ENCODE peak calls at places on chromosomes 5 and 9, in nine cellular contexts. One of them, this sample, is unnamed.
A peak's percentile ranks its signal among the peaks of the same experiment; 100 is the strongest.

GRCh38 chr5:139696894-139697658 is 48.9 kb downstream of the CXXC5 start:
- DNase-seq in keratinocyte: peak; percentile 13
- DNase-seq in pancreas: peak; percentile 91
- DNase-seq in IMR-90: peak; percentile 91
- DNase-seq in ovary: peak; percentile 87
- DNase-seq in cardiac muscle cell: peak; percentile 87
- DNase-seq in choroid plexus epithelial cell: peak; percentile 90
- DNase-seq in GM12865: no peak
- DNase-seq in body of pancreas: peak; percentile 92
- DNase-seq in this sample: peak; percentile 71

GRCh38 chr5:133944263-133945230 is 23.9 kb downstream of the C5orf15 start:
- DNase-seq in IMR-90: peak; percentile 44
- DNase-seq in GM12865: peak; percentile 75
- DNase-seq in body of pancreas: peak; percentile 76
- DNase-seq in keratinocyte: no peak
- DNase-seq in pancreas: peak; percentile 62
- DNase-seq in cardiac muscle cell: peak; percentile 67
- DNase-seq in ovary: no peak
- DNase-seq in choroid plexus epithelial cell: peak; percentile 74
- DNase-seq in this sample: no peak

GRCh38 chr5:152288499-152288898 is 116.6 kb downstream of the NMUR2 start:
- DNase-seq in choroid plexus epithelial cell: no peak
- DNase-seq in IMR-90: no peak
- DNase-seq in body of pancreas: peak; percentile 12
- DNase-seq in keratinocyte: no peak
- DNase-seq in GM12865: no peak
- DNase-seq in cardiac muscle cell: no peak
- DNase-seq in ovary: peak; percentile 19
- DNase-seq in pancreas: no peak
- DNase-seq in this sample: no peak

GRCh38 chr9:128091144-128091543 is 23.1 kb downstream of the SLC25A25 start:
- DNase-seq in IMR-90: peak; percentile 91
- DNase-seq in choroid plexus epithelial cell: peak; percentile 90
- DNase-seq in pancreas: no peak
- DNase-seq in ovary: peak; percentile 82
- DNase-seq in GM12865: no peak
- DNase-seq in cardiac muscle cell: peak; percentile 92
- DNase-seq in body of pancreas: no peak
- DNase-seq in keratinocyte: no peak
- DNase-seq in this sample: peak; percentile 54

GRCh38 chr9:684055-684949 is 157.2 kb upstream of the DMRT1 start:
- DNase-seq in pancreas: no peak
- DNase-seq in keratinocyte: no peak
- DNase-seq in body of pancreas: no peak
- DNase-seq in choroid plexus epithelial cell: peak; percentile 54
- DNase-seq in ovary: no peak
- DNase-seq in cardiac muscle cell: peak; percentile 50
- DNase-seq in IMR-90: peak; percentile 81
- DNase-seq in GM12865: no peak
- DNase-seq in this sample: no peak

GRCh38 chr5:9423611-9424010 is 122.3 kb downstream of the SEMA5A start:
- DNase-seq in keratinocyte: no peak
- DNase-seq in pancreas: no peak
- DNase-seq in IMR-90: peak; percentile 69
- DNase-seq in cardiac muscle cell: no peak
- DNase-seq in choroid plexus epithelial cell: peak; percentile 63
- DNase-seq in GM12865: no peak
- DNase-seq in ovary: no peak
- DNase-seq in body of pancreas: peak; percentile 25
- DNase-seq in this sample: no peak

GRCh38 chr9:96137666-96138429 is 164.1 kb downstream of the HSD17B3 start:
- DNase-seq in ovary: no peak
- DNase-seq in body of pancreas: no peak
- DNase-seq in GM12865: no peak
- DNase-seq in pancreas: no peak
- DNase-seq in IMR-90: peak; percentile 12
- DNase-seq in keratinocyte: no peak
- DNase-seq in choroid plexus epithelial cell: peak; percentile 47
- DNase-seq in cardiac muscle cell: peak; percentile 14
- DNase-seq in this sample: no peak

GRCh38 chr5:4862500-4862899 is 277.6 kb upstream of the ADAMTS16 start:
- DNase-seq in choroid plexus epithelial cell: peak; percentile 72
- DNase-seq in keratinocyte: no peak
- DNase-seq in body of pancreas: no peak
- DNase-seq in GM12865: peak; percentile 47
- DNase-seq in IMR-90: peak; percentile 41
- DNase-seq in pancreas: no peak
- DNase-seq in cardiac muscle cell: peak; percentile 45
- DNase-seq in ovary: no peak
- DNase-seq in this sample: no peak

GRCh38 chr5:67214036-67214435 is 17.4 kb upstream of the CD180 start:
- DNase-seq in body of pancreas: no peak
- DNase-seq in IMR-90: peak; percentile 54
- DNase-seq in cardiac muscle cell: no peak
- DNase-seq in choroid plexus epithelial cell: peak; percentile 31
- DNase-seq in ovary: no peak
- DNase-seq in GM12865: no peak
- DNase-seq in keratinocyte: no peak
- DNase-seq in pancreas: no peak
- DNase-seq in this sample: no peak

GRCh38 chr9:34984049-34984448 is 5.5 kb upstream of the DNAJB5 start:
- DNase-seq in pancreas: no peak
- DNase-seq in body of pancreas: no peak
- DNase-seq in GM12865: peak; percentile 39
- DNase-seq in ovary: no peak
- DNase-seq in cardiac muscle cell: peak; percentile 59
- DNase-seq in keratinocyte: no peak
- DNase-seq in IMR-90: peak; percentile 48
- DNase-seq in choroid plexus epithelial cell: peak; percentile 48
- DNase-seq in this sample: peak; percentile 31

GRCh38 chr9:131585375-131585774 is 40.1 kb downstream of the PRRT1B start:
- DNase-seq in ovary: peak; percentile 6
- DNase-seq in keratinocyte: no peak
- DNase-seq in choroid plexus epithelial cell: peak; percentile 42
- DNase-seq in body of pancreas: no peak
- DNase-seq in IMR-90: peak; percentile 7
- DNase-seq in cardiac muscle cell: peak; percentile 43
- DNase-seq in pancreas: peak; percentile 22
- DNase-seq in GM12865: peak; percentile 47
- DNase-seq in this sample: no peak

DNA sequence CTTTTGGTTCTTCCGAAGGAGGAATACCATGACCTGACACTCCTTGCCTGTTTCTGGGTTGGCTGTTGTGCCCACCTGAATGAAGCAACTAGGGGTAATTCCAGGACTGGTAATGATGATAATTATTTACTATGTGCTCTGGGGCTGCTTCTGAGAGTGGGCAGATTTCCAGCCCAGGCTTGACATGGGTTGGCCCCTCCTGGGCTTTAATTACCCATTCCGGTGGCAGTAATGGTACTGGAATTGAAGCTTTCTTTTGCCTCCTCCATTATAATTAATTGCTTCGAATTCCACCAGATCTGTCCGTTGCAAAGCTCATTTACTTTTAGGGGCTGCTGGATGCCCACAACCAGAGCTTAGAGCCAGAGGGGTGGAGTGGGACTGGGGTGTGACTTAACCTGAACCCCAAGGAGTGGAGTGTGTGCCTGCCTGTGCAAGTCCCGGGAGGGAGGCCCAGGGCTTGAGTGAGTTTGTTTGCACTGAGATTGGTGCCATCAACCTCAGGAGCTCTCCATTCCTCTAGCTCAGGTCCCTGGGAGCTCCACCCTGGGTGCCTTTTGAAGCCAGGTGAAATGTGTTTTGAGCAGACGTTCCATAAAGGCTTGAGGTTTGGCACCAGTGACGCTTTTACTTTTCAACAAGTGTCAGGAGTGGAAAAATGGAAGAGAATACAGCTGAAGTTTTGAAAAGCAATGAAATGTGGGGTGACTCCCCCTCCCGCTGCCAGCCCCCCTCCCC is 214.6 kb downstream of the PDZD2 start:
- DNase-seq in IMR-90: no peak
- DNase-seq in cardiac muscle cell: no peak
- DNase-seq in choroid plexus epithelial cell: no peak
- DNase-seq in keratinocyte: no peak
- DNase-seq in ovary: no peak
- DNase-seq in pancreas: no peak
- DNase-seq in body of pancreas: no peak
- DNase-seq in GM12865: no peak
- DNase-seq in this sample: no peak
- H3K4me3 ChIP-seq in IMR-90: no peak overlapping the region
- H3K4me3 ChIP-seq in cardiac muscle cell: no peak overlapping the region
- H3K4me3 ChIP-seq in choroid plexus epithelial cell: no peak overlapping the region
- H3K4me3 ChIP-seq in keratinocyte: peak overlapping the region; percentile 81
- H3K4me3 ChIP-seq in ovary: no peak overlapping the region
- H3K4me3 ChIP-seq in pancreas: no peak overlapping the region
- H3K4me3 ChIP-seq in body of pancreas: no peak overlapping the region
- H3K4me3 ChIP-seq in GM12865: no peak overlapping the region
- H3K4me3 ChIP-seq in this sample: no peak overlapping the region

DNA sequence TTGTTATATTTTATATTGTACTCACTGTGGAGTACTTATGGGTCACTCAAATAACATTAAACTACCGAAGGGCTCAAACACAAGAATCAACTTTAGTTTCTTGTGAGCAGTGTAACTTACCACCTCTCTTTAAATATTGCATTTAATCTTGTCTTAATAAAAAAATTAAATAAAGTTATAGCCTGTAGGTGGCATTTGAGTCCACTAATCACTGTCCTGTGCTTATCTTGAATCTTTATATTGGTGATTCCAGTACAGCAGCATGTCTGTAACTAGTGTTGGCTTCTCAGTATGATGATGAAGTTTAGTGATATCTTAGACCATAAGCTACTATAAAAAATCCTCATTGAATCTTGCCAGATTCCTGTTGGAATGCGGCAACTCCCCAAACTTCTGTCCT is 313.8 kb downstream of the FAM170A start:
- DNase-seq in cardiac muscle cell: peak; percentile 31
- DNase-seq in GM12865: no peak
- DNase-seq in choroid plexus epithelial cell: peak; percentile 69
- DNase-seq in IMR-90: peak; percentile 28
- DNase-seq in pancreas: no peak
- DNase-seq in keratinocyte: no peak
- DNase-seq in body of pancreas: no peak
- DNase-seq in ovary: no peak
- DNase-seq in this sample: no peak
- TF ChIP-seq CTCF in cardiac muscle cell: no peak
- TF ChIP-seq CTCF in GM12865: no peak
- TF ChIP-seq CTCF in choroid plexus epithelial cell: peak; percentile 37
- TF ChIP-seq CTCF in IMR-90: peak; percentile 50
- TF ChIP-seq CTCF in pancreas: peak; percentile 11
- TF ChIP-seq CTCF in keratinocyte: peak; percentile 6
- TF ChIP-seq CTCF in body of pancreas: peak; percentile 52
- TF ChIP-seq CTCF in ovary: no peak
- TF ChIP-seq CTCF in this sample: no peak

GRCh38 chr5:88880196-88880595 is 2.8 kb downstream of the MEF2C start:
- DNase-seq in choroid plexus epithelial cell: no peak
- DNase-seq in GM12865: no peak
- DNase-seq in IMR-90: no peak
- DNase-seq in keratinocyte: no peak
- DNase-seq in pancreas: no peak
- DNase-seq in cardiac muscle cell: no peak
- DNase-seq in body of pancreas: no peak
- DNase-seq in ovary: no peak
- DNase-seq in this sample: no peak
- H3K4me3 ChIP-seq in choroid plexus epithelial cell: no peak overlapping the region
- H3K4me3 ChIP-seq in GM12865: peak overlapping the region; percentile 94
- H3K4me3 ChIP-seq in IMR-90: no peak overlapping the region
- H3K4me3 ChIP-seq in keratinocyte: no peak overlapping the region
- H3K4me3 ChIP-seq in pancreas: no peak overlapping the region
- H3K4me3 ChIP-seq in cardiac muscle cell: peak overlapping the region; percentile 75
- H3K4me3 ChIP-seq in body of pancreas: no peak overlapping the region
- H3K4me3 ChIP-seq in ovary: peak overlapping the region; percentile 48
- H3K4me3 ChIP-seq in this sample: no peak overlapping the region

DNA sequence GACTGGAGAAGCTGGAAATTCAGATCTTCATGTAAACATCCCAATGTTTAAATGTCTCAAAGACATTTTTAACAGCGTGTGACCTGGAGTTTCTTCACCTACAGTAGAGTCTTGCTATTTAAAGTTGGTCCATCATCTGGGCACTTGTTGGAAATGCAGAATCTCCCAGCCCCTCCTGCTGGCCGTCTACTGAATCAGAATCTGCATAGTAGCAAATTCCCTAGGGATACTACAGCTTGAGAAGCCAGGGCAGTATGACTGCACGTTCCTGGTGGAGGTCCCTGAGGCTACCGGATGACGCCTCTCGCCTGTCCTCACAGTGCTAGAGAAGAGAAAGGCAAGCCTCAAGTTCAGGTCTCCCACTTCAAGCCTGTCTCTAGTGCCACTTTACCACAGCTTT is 15.7 kb downstream of the SAP30L start:
- DNase-seq in cardiac muscle cell: peak; percentile 60
- DNase-seq in IMR-90: peak; percentile 34
- DNase-seq in ovary: no peak
- DNase-seq in body of pancreas: no peak
- DNase-seq in choroid plexus epithelial cell: peak; percentile 66
- DNase-seq in keratinocyte: no peak
- DNase-seq in GM12865: no peak
- DNase-seq in pancreas: no peak
- DNase-seq in this sample: no peak
- TF ChIP-seq CTCF in cardiac muscle cell: peak; percentile 30
- TF ChIP-seq CTCF in IMR-90: peak; percentile 35
- TF ChIP-seq CTCF in ovary: no peak
- TF ChIP-seq CTCF in body of pancreas: no peak
- TF ChIP-seq CTCF in choroid plexus epithelial cell: peak; percentile 60
- TF ChIP-seq CTCF in keratinocyte: peak; percentile 4
- TF ChIP-seq CTCF in GM12865: no peak
- TF ChIP-seq CTCF in pancreas: no peak
- TF ChIP-seq CTCF in this sample: no peak

DNA sequence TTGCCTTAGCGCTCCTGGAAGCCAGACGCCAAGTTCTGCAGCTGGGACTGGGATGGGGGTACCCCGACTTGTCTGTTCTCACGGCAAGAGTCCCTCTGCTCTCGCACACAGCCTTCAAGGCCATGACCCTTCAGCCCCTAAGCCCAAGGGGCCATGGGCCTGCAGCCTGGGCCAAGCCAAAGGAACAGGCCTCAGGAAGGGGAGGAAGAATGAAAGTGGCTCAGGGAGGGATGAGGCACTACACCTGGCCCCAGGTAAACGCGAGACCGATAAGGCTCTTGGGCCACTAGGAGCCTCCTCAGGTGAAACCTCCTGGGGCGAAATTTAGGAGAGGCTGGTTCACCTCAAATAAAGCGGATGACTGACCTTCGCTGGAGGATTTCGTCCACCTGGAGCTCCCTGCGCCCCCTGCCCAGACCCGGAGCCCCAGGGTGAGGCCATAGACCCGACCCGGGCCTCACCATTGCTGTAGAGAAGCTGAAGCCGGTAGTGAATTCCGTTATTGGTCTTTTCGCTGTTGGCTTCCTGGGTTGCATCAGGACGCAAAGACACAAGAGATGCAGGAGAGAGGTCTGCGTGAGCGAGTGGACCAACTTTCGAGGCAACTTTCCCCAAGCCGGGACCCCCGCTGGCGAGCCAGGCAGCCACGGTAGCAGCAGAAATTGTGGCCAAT is 3.7 kb downstream of the EBF1 start:
- DNase-seq in cardiac muscle cell: peak; percentile 14
- DNase-seq in body of pancreas: no peak
- DNase-seq in choroid plexus epithelial cell: no peak
- DNase-seq in keratinocyte: no peak
- DNase-seq in ovary: no peak
- DNase-seq in IMR-90: no peak
- DNase-seq in GM12865: peak; percentile 55
- DNase-seq in pancreas: no peak
- DNase-seq in this sample: no peak
- H3K4me3 ChIP-seq in cardiac muscle cell: no peak overlapping the region
- H3K4me3 ChIP-seq in body of pancreas: no peak overlapping the region
- H3K4me3 ChIP-seq in choroid plexus epithelial cell: peak overlapping the region; percentile 83
- H3K4me3 ChIP-seq in keratinocyte: no peak overlapping the region
- H3K4me3 ChIP-seq in ovary: peak overlapping the region; percentile 6
- H3K4me3 ChIP-seq in IMR-90: no peak overlapping the region
- H3K4me3 ChIP-seq in GM12865: peak overlapping the region; percentile 76
- H3K4me3 ChIP-seq in pancreas: no peak overlapping the region
- H3K4me3 ChIP-seq in this sample: no peak overlapping the region

This sample was measured in mucosa of descending colon.